ENCODE peak calls at places on chromosomes 2 and 18, in five cellular contexts. Q, C, O, I and N are unnamed samples. For H4K20me1, the result is how much of the 10 kb centered on the place peaks cover.

GRCh38 chr18:61129001-61129400 is 204.2 kb upstream of the CDH20 start:
- DNase-seq in O (no peak), Q (no peak), I (no peak), C (no peak), N (no peak)

GRCh38 chr2:8622199-8622911 is 59.5 kb upstream of the ID2 start:
- DNase-seq in I (no peak), C (no peak), Q (no peak), O (no peak), N (no peak)

GRCh38 chr2:41933035-41933429 is 114.8 kb upstream of the PKDCC start:
- DNase-seq in Q (no peak), C (no peak), O (no peak), I (no peak), N (no peak)

GRCh38 chr2:159290289-159290907 is 3.9 kb upstream of the WDSUB1 start:
- DNase-seq in O (peak), Q (peak), I (no peak), C (no peak), N (peak)

GRCh38 chr2:181858600-181858999 is 32.9 kb upstream of the ITPRID2 start:
- DNase-seq in Q (no peak), C (no peak), O (no peak), I (no peak), N (no peak)

GRCh38 chr2:120523766-120524165 is 177.8 kb downstream of the INHBB start:
- DNase-seq in O (no peak), Q (no peak), C (no peak), I (no peak), N (no peak)

GRCh38 chr2:109644571-109645275 is 30.6 kb downstream of the SOWAHC start:
- DNase-seq in C (no peak), O (peak), I (no peak), Q (peak), N (no peak)

GRCh38 chr2:152617464-152618187 is 99.6 kb downstream of the PRPF40A start:
- DNase-seq in C (no peak), O (no peak), I (no peak), Q (no peak), N (peak)

GRCh38 chr2:191631754-191632153 is 46.2 kb upstream of the NABP1 start:
- DNase-seq in C (no peak), Q (peak), O (no peak), I (no peak), N (peak)

GRCh38 chr2:54582987-54583386 is 126.9 kb downstream of the SPTBN1 start:
- DNase-seq in Q (no peak), O (no peak), C (no peak), I (no peak), N (no peak)
- H4K20me1 ChIP-seq in Q (half or more), O (half or more), C (under half), I (under half), N (under half)

GRCh38 chr2:237670641-237671040 is 43.3 kb downstream of the LRRFIP1 start:
- DNase-seq in Q (no peak), O (no peak), I (no peak), C (no peak), N (no peak)

GRCh38 chr2:237668440-237668839 is 41.1 kb downstream of the LRRFIP1 start:
- DNase-seq in Q (no peak), C (no peak), I (no peak), O (no peak), N (no peak)

GRCh38 chr2:237671466-237672173 is 44.2 kb downstream of the LRRFIP1 start:
- DNase-seq in C (no peak), O (no peak), I (no peak), Q (no peak), N (no peak)

GRCh38 chr2:237669129-237669627 is 41.8 kb downstream of the LRRFIP1 start:
- DNase-seq in C (no peak), I (no peak), O (no peak), Q (no peak), N (no peak)

DNA sequence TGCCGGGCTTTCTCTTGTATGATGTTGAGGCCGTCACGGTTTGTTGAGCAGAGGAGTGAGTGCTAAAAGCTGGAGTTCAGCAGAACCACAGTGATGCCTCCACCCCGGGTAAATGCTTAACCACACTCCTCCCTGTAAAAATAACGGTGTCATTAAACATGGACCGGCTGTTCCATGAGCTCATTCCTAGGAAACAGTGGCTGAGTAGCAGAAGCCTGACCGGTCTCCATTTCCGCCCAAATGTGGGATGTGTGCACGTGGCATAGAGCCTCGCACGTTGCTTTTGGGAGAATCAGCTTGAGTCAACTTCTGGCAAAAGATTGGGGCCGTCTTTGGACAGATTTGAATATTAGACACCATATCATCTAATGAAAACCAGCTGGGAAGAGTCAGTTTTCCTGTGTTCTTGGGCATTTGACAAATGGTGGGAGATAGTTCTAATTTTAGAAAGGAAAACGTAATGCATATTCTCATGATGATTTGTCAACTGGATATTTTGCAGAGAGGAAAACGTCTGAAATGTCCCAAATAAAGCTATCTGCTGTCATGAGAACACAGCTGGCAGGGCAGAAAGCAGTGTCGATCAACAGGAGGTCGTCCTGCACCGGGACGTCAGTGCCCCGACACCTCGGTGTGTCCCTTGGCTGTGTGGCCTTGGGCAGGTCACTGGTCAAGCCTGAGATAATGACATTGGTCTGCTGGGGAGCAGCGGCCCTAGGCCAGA is 42.4 kb downstream of the LRRFIP1 start:
- DNase-seq in Q (peak), I (peak), O (peak), C (no peak), N (peak)
- TF ChIP-seq RFX5 in Q (no peak), I (no peak), O (no peak), C (no peak), N (no peak)

DNA sequence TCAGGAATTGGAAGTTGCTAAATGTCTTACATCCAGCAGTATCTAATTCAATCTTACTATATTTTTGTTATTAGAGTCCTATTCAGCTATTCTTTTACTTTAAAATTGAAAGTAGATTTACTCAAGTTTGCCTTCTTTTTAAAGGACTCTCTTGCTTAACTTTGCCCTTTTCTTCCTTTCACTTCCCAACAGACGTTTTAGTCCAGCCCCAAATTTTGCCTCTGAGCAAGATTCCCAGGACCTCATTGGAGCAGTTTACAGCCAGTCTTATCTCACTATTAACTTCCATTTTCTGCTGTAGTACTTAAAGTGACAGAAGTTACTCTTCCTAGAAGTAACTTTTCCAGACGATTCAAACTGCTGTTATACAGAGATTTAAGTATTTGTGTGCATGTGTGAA is 1.7 kb upstream of the PRKD3 start:
- DNase-seq in C (no peak), O (no peak), I (no peak), Q (no peak), N (peak)
- TF ChIP-seq SMC3 in C (no peak), O (no peak), I (no peak), Q (no peak), N (no peak)

GRCh38 chr2:138514173-138514572 is 12.6 kb downstream of the SPOPL start:
- DNase-seq in I (no peak), C (no peak), O (no peak), Q (no peak), N (no peak)
- H4K20me1 ChIP-seq in I (under half), C (under half), O (under half), Q (under half), N (under half)

GRCh38 chr2:237961637-237962036 is 5.2 kb upstream of the UBE2F start:
- DNase-seq in O (no peak), C (no peak), I (no peak), Q (no peak), N (no peak)
- TF ChIP-seq RFX5 in O (no peak), C (no peak), I (no peak), Q (no peak), N (no peak)

GRCh38 chr18:35732134-35732533 is 150.6 kb downstream of the GALNT1 start:
- DNase-seq in Q (no peak), C (no peak), O (no peak), I (no peak), N (no peak)

GRCh38 chr18:35729971-35730668 is 148.6 kb downstream of the GALNT1 start:
- DNase-seq in O (no peak), I (no peak), C (no peak), Q (no peak), N (no peak)

GRCh38 chr18:35728676-35729075 is 147.1 kb downstream of the GALNT1 start:
- DNase-seq in I (no peak), Q (no peak), O (no peak), C (no peak), N (no peak)

GRCh38 chr18:35732652-35733051 is 151.1 kb downstream of the GALNT1 start:
- DNase-seq in I (no peak), Q (no peak), O (no peak), C (no peak), N (peak)

DNA sequence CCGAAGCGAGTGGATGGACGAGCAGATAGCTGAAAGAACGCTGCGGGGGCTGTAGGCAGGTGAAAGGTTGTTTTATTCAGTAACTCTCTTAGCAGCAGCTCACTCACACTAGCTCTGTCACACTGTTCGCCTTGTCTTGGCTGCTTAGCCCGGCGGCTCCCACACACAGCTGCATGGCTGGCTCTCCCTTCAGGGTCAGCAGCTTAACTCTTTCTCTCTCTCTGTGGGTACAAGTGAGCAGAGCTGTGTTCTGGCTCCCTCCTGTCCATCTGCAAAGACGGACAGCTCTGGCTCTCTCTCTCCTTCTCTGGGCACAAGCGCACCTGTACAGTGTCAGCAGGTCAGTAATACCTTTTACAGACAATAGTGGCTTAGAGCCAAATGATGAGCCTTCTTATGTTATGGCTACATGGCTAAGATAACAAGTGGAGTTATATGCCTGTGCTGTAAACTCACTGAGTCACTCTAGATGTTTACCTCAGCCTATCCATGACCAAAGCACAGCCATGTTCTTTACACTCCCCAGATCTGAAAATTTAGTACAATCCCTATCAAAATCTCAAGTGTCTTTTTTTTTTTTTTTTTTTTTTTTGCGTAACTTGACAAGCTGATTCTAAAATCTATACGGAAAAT is 149.3 kb downstream of the GALNT1 start:
- DNase-seq in I (no peak), C (no peak), O (no peak), Q (peak), N (peak)
- TF ChIP-seq SMC3 in I (no peak), C (no peak), O (no peak), Q (no peak), N (no peak)

GRCh38 chr2:126963390-126963789 is 64.7 kb downstream of the TEX51 start:
- DNase-seq in Q (no peak), C (no peak), I (no peak), O (no peak), N (no peak)
- H4K20me1 ChIP-seq in Q (under half), C (under half), I (under half), O (under half), N (under half)